ENCODE peak calls at places on chromosome 1, in five cellular contexts. One of them, this sample, is unnamed. For H3K9me3, the result is how much of the 10 kb centered on the place peaks cover.

GRCh38 chr1:30034627-30035521 is 688.5 kb downstream of the MATN1 start:
- DNase-seq in H9: no peak
- DNase-seq in CD4-positive, alpha-beta T cell: no peak
- DNase-seq in lung: peak
- DNase-seq in cardiac muscle cell: no peak
- DNase-seq in this sample: no peak

GRCh38 chr1:14182801-14183200 is 415.7 kb upstream of the KAZN start:
- DNase-seq in H9: no peak
- DNase-seq in CD4-positive, alpha-beta T cell: no peak
- DNase-seq in lung: no peak
- DNase-seq in cardiac muscle cell: no peak
- DNase-seq in this sample: no peak

GRCh38 chr1:52996653-52997052 is 65.4 kb upstream of the PODN start:
- DNase-seq in H9: no peak
- DNase-seq in CD4-positive, alpha-beta T cell: no peak
- DNase-seq in lung: no peak
- DNase-seq in cardiac muscle cell: no peak
- DNase-seq in this sample: no peak

GRCh38 chr1:43705982-43706597 is 1.2 kb upstream of the ST3GAL3 start:
- DNase-seq in H9: peak
- DNase-seq in CD4-positive, alpha-beta T cell: no peak
- DNase-seq in lung: no peak
- DNase-seq in cardiac muscle cell: no peak
- DNase-seq in this sample: no peak

GRCh38 chr1:244970236-244970652 is 105.9 kb upstream of the HNRNPU start:
- DNase-seq in H9: peak
- DNase-seq in CD4-positive, alpha-beta T cell: no peak
- DNase-seq in lung: peak
- DNase-seq in cardiac muscle cell: peak
- DNase-seq in this sample: peak

GRCh38 chr1:171904778-171905449 is 63.6 kb downstream of the DNM3 start:
- DNase-seq in H9: no peak
- DNase-seq in CD4-positive, alpha-beta T cell: no peak
- DNase-seq in lung: no peak
- DNase-seq in cardiac muscle cell: no peak
- DNase-seq in this sample: no peak

GRCh38 chr1:41175546-41175945 is 66.6 kb downstream of the SCMH1 start:
- DNase-seq in H9: no peak
- DNase-seq in CD4-positive, alpha-beta T cell: no peak
- DNase-seq in lung: no peak
- DNase-seq in cardiac muscle cell: no peak
- DNase-seq in this sample: no peak

GRCh38 chr1:23152966-23153684 is 15.5 kb downstream of the LUZP1 start:
- DNase-seq in H9: no peak
- DNase-seq in CD4-positive, alpha-beta T cell: no peak
- DNase-seq in lung: no peak
- DNase-seq in cardiac muscle cell: no peak
- DNase-seq in this sample: no peak

GRCh38 chr1:99784809-99785255 is 18.4 kb upstream of the FRRS1 start:
- DNase-seq in H9: no peak
- DNase-seq in CD4-positive, alpha-beta T cell: no peak
- DNase-seq in lung: no peak
- DNase-seq in cardiac muscle cell: no peak
- DNase-seq in this sample: no peak

GRCh38 chr1:155124503-155125463 is 2.9 kb upstream of the EFNA1 start:
- DNase-seq in H9: peak
- DNase-seq in CD4-positive, alpha-beta T cell: no peak
- DNase-seq in lung: no peak
- DNase-seq in cardiac muscle cell: no peak
- DNase-seq in this sample: no peak

GRCh38 chr1:29362764-29363163 is 126.4 kb downstream of the PTPRU start:
- DNase-seq in H9: peak
- DNase-seq in CD4-positive, alpha-beta T cell: no peak
- DNase-seq in lung: no peak
- DNase-seq in cardiac muscle cell: no peak
- DNase-seq in this sample: no peak

GRCh38 chr1:41811051-41811795 is 107.5 kb downstream of the HIVEP3 start:
- DNase-seq in H9: no peak
- DNase-seq in CD4-positive, alpha-beta T cell: peak
- DNase-seq in lung: no peak
- DNase-seq in cardiac muscle cell: no peak
- DNase-seq in this sample: no peak

GRCh38 chr1:83815348-83815747 is 183.6 kb downstream of the TTLL7 start:
- DNase-seq in H9: no peak
- DNase-seq in CD4-positive, alpha-beta T cell: no peak
- DNase-seq in lung: no peak
- DNase-seq in cardiac muscle cell: no peak
- DNase-seq in this sample: no peak

GRCh38 chr1:44619261-44619900 is 54.9 kb downstream of the TMEM53 start:
- DNase-seq in H9: no peak
- DNase-seq in CD4-positive, alpha-beta T cell: no peak
- DNase-seq in lung: no peak
- DNase-seq in cardiac muscle cell: no peak
- DNase-seq in this sample: no peak

GRCh38 chr1:240999826-241000225 is 357.2 kb downstream of the RGS7 start:
- DNase-seq in H9: no peak
- DNase-seq in CD4-positive, alpha-beta T cell: no peak
- DNase-seq in lung: no peak
- DNase-seq in cardiac muscle cell: no peak
- DNase-seq in this sample: no peak

GRCh38 chr1:186842547-186842946 is 13.8 kb downstream of the PLA2G4A start:
- DNase-seq in H9: no peak
- DNase-seq in CD4-positive, alpha-beta T cell: no peak
- DNase-seq in lung: no peak
- DNase-seq in cardiac muscle cell: no peak
- DNase-seq in this sample: no peak

GRCh38 chr1:60874703-60875102 is 207.7 kb upstream of the NFIA start:
- DNase-seq in H9: no peak
- DNase-seq in CD4-positive, alpha-beta T cell: no peak
- DNase-seq in lung: no peak
- DNase-seq in cardiac muscle cell: no peak
- DNase-seq in this sample: no peak

GRCh38 chr1:212718499-212718898 is 18.9 kb upstream of the BATF3 start:
- DNase-seq in H9: no peak
- DNase-seq in CD4-positive, alpha-beta T cell: no peak
- DNase-seq in lung: no peak
- DNase-seq in cardiac muscle cell: no peak
- DNase-seq in this sample: no peak

GRCh38 chr1:59967141-59967697 is 40.6 kb upstream of the CYP2J2 start:
- DNase-seq in H9: no peak
- DNase-seq in CD4-positive, alpha-beta T cell: no peak
- DNase-seq in lung: no peak
- DNase-seq in cardiac muscle cell: peak
- DNase-seq in this sample: no peak

GRCh38 chr1:214717323-214717722 is 114.3 kb downstream of the CENPF start:
- DNase-seq in H9: no peak
- DNase-seq in CD4-positive, alpha-beta T cell: no peak
- DNase-seq in lung: no peak
- DNase-seq in cardiac muscle cell: no peak
- DNase-seq in this sample: no peak

GRCh38 chr1:107963601-107964396 is 1.2 kb downstream of the VAV3 start:
- DNase-seq in H9: peak
- DNase-seq in CD4-positive, alpha-beta T cell: peak
- DNase-seq in lung: peak
- DNase-seq in cardiac muscle cell: peak
- DNase-seq in this sample: peak

GRCh38 chr1:31182352-31182751 is 57.3 kb downstream of the NKAIN1 start:
- DNase-seq in H9: peak
- DNase-seq in CD4-positive, alpha-beta T cell: peak
- DNase-seq in lung: peak
- DNase-seq in cardiac muscle cell: peak
- DNase-seq in this sample: peak

GRCh38 chr1:208071425-208072031 is 160.6 kb upstream of the CD34 start:
- DNase-seq in H9: no peak
- DNase-seq in CD4-positive, alpha-beta T cell: no peak
- DNase-seq in lung: no peak
- DNase-seq in cardiac muscle cell: no peak
- DNase-seq in this sample: no peak

GRCh38 chr1:184075040-184076029 is 23.8 kb downstream of the TSEN15 start:
- DNase-seq in H9: no peak
- DNase-seq in CD4-positive, alpha-beta T cell: no peak
- DNase-seq in lung: no peak
- DNase-seq in cardiac muscle cell: peak
- DNase-seq in this sample: no peak

GRCh38 chr1:2801046-2801445 is 447 bp downstream of the TTC34 start:
- DNase-seq in H9: no peak
- DNase-seq in CD4-positive, alpha-beta T cell: no peak
- DNase-seq in lung: no peak
- DNase-seq in cardiac muscle cell: no peak
- DNase-seq in this sample: peak

GRCh38 chr1:2800664-2801045 is 838 bp downstream of the TTC34 start:
- DNase-seq in H9: no peak
- DNase-seq in CD4-positive, alpha-beta T cell: no peak
- DNase-seq in lung: no peak
- DNase-seq in cardiac muscle cell: no peak
- DNase-seq in this sample: no peak

GRCh38 chr1:2797741-2798016 is 3.8 kb downstream of the TTC34 start:
- DNase-seq in H9: no peak
- DNase-seq in CD4-positive, alpha-beta T cell: no peak
- DNase-seq in lung: no peak
- DNase-seq in cardiac muscle cell: no peak
- DNase-seq in this sample: no peak

GRCh38 chr1:2801535-2802291 is at the start of gene TTC34:
- DNase-seq in H9: no peak
- DNase-seq in CD4-positive, alpha-beta T cell: peak
- DNase-seq in lung: no peak
- DNase-seq in cardiac muscle cell: no peak
- DNase-seq in this sample: peak

DNA sequence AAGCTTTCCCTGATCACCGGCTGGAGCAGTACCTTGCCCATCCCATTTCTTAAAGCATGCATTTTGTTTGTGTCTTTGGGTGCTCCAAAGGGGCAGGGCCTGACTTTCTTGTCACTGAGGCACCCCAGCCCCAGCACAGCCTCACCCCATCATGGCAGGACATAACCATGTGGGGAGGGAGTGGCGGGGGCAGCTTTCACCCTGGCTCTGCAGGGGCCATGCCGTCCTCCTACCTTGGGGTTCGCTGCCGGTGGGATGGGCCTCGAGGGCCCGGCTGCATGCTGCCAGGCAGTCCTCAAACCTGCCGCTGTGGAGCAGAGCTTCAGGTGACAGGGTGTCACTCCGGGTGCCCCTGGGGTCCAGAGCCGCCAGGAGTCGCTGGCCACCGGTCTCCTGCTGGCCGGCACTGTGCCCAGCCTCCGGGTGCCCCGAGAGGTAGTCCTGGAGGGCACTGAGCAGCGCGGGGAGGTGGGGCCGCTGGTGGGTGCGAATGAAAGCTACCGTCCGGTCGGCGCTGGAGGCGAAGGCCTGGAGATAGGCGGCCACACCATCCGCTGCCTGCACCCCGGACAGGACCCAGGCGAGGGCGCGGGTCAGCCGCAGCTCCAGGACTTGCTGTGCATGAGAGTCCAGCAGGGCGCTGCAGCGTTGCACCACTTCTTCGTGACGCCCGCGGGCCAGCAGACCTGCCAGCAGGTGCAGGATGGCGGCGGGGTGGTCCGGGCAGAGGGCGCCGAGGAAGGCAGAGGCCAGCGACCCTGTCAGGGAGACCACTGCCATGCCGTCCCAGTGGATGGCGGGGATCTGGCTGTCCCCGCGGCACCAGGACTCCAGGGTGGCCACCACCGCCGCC is 1.5 kb downstream of the TTC34 start:
- DNase-seq in H9: no peak
- DNase-seq in CD4-positive, alpha-beta T cell: no peak
- DNase-seq in lung: no peak
- DNase-seq in cardiac muscle cell: no peak
- DNase-seq in this sample: peak
- H3K9me3 ChIP-seq in H9: half or more
- H3K9me3 ChIP-seq in CD4-positive, alpha-beta T cell: under half
- H3K9me3 ChIP-seq in lung: under half
- H3K9me3 ChIP-seq in cardiac muscle cell: under half
- H3K9me3 ChIP-seq in this sample: under half

DNA sequence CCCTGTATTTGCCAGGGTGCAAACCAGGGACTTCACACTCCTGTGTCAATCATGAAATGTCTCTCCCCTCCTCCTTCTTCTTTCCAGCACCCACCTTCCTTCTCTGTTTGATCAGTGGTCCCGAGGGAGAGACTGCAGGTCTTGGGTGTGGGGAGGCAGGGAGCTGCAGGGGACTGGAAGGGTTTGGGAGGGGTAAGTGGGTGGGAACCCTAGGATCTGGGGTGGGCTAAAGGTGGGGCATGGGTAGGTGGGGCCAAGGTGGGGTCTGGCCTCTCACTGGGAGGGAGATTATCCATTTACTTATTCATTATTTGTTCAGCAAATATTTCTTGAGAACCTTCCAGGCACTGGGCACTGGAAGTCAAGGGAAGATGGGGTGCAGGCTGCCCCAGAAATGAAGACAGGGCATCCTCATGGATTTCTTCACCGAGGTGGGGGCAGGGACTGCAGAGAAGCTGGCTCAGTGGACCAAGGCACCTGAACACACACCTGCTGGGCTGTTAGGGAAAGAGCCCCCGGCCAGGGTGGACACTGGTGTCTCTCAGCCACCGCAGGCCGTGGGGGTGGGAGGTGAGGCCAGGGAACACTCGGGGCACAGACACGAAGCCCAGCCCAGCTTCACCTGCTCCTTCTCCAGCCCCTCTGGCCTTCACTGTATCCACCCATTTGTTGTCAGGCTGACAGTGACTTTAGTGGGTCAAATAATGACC is 193.9 kb upstream of the C1orf174 start:
- DNase-seq in H9: no peak
- DNase-seq in CD4-positive, alpha-beta T cell: no peak
- DNase-seq in lung: no peak
- DNase-seq in cardiac muscle cell: no peak
- DNase-seq in this sample: no peak
- H3K9me3 ChIP-seq in H9: under half
- H3K9me3 ChIP-seq in CD4-positive, alpha-beta T cell: under half
- H3K9me3 ChIP-seq in lung: under half
- H3K9me3 ChIP-seq in cardiac muscle cell: under half
- H3K9me3 ChIP-seq in this sample: under half

GRCh38 chr1:2957329-2957728 is 63.9 kb upstream of the ACTRT2 start:
- DNase-seq in H9: no peak
- DNase-seq in CD4-positive, alpha-beta T cell: no peak
- DNase-seq in lung: no peak
- DNase-seq in cardiac muscle cell: no peak
- DNase-seq in this sample: no peak
- H3K9me3 ChIP-seq in H9: half or more
- H3K9me3 ChIP-seq in CD4-positive, alpha-beta T cell: under half
- H3K9me3 ChIP-seq in lung: under half
- H3K9me3 ChIP-seq in cardiac muscle cell: under half
- H3K9me3 ChIP-seq in this sample: under half

GRCh38 chr1:174315239-174315638 is 132.5 kb upstream of the GPR52 start:
- DNase-seq in H9: no peak
- DNase-seq in CD4-positive, alpha-beta T cell: no peak
- DNase-seq in lung: no peak
- DNase-seq in cardiac muscle cell: no peak
- DNase-seq in this sample: no peak
- H3K9me3 ChIP-seq in H9: under half
- H3K9me3 ChIP-seq in CD4-positive, alpha-beta T cell: under half
- H3K9me3 ChIP-seq in lung: under half
- H3K9me3 ChIP-seq in cardiac muscle cell: under half
- H3K9me3 ChIP-seq in this sample: under half

GRCh38 chr1:102084771-102085535 is 88.2 kb upstream of the OLFM3 start:
- DNase-seq in H9: no peak
- DNase-seq in CD4-positive, alpha-beta T cell: no peak
- DNase-seq in lung: no peak
- DNase-seq in cardiac muscle cell: no peak
- DNase-seq in this sample: no peak

GRCh38 chr1:102085896-102086295 is 89.2 kb upstream of the OLFM3 start:
- DNase-seq in H9: no peak
- DNase-seq in CD4-positive, alpha-beta T cell: no peak
- DNase-seq in lung: no peak
- DNase-seq in cardiac muscle cell: no peak
- DNase-seq in this sample: no peak

GRCh38 chr1:102089791-102090190 is 93.1 kb upstream of the OLFM3 start:
- DNase-seq in H9: no peak
- DNase-seq in CD4-positive, alpha-beta T cell: no peak
- DNase-seq in lung: no peak
- DNase-seq in cardiac muscle cell: no peak
- DNase-seq in this sample: no peak
- H3K9me3 ChIP-seq in H9: under half
- H3K9me3 ChIP-seq in CD4-positive, alpha-beta T cell: under half
- H3K9me3 ChIP-seq in lung: under half
- H3K9me3 ChIP-seq in cardiac muscle cell: under half
- H3K9me3 ChIP-seq in this sample: under half